ENCODE peak calls at places on chromosomes 12 and 14, in five cellular contexts. One of them, this sample, is unnamed.

GRCh38 chr12:89731614-89732013 is 23.0 kb upstream of the ATP2B1 start:
- DNase-seq in GM06990: no peak
- DNase-seq in GM23338: no peak
- DNase-seq in left ventricle myocardium inferior: no peak
- DNase-seq in breast epithelium: no peak
- DNase-seq in this sample: no peak

GRCh38 chr12:94140556-94140955 is 7.8 kb upstream of the PLXNC1 start:
- DNase-seq in GM23338: peak; percentile 79
- DNase-seq in GM06990: peak; percentile 40
- DNase-seq in left ventricle myocardium inferior: no peak
- DNase-seq in breast epithelium: no peak
- DNase-seq in this sample: peak; percentile 93

GRCh38 chr14:63269561-63270225 is 49.0 kb downstream of the GPHB5 start:
- DNase-seq in GM06990: no peak
- DNase-seq in GM23338: no peak
- DNase-seq in left ventricle myocardium inferior: no peak
- DNase-seq in breast epithelium: no peak
- DNase-seq in this sample: no peak

GRCh38 chr12:1797011-1797901 is 23.1 kb upstream of the LRTM2 start:
- DNase-seq in GM23338: peak; percentile 42
- DNase-seq in GM06990: peak; percentile 76
- DNase-seq in left ventricle myocardium inferior: peak; percentile 72
- DNase-seq in breast epithelium: no peak
- DNase-seq in this sample: peak; percentile 68

GRCh38 chr12:121318121-121318520 is 21.6 kb upstream of the CAMKK2 start:
- DNase-seq in left ventricle myocardium inferior: no peak
- DNase-seq in breast epithelium: no peak
- DNase-seq in GM23338: no peak
- DNase-seq in GM06990: no peak
- DNase-seq in this sample: peak; percentile 37

GRCh38 chr12:126668961-126669360 is 1598.0 kb upstream of the TMEM132C start:
- DNase-seq in breast epithelium: no peak
- DNase-seq in left ventricle myocardium inferior: no peak
- DNase-seq in GM23338: no peak
- DNase-seq in GM06990: no peak
- DNase-seq in this sample: no peak

GRCh38 chr12:12449533-12450025 is 92.7 kb downstream of the BORCS5 start:
- DNase-seq in breast epithelium: peak; percentile 89
- DNase-seq in left ventricle myocardium inferior: no peak
- DNase-seq in GM06990: no peak
- DNase-seq in GM23338: no peak
- DNase-seq in this sample: no peak

GRCh38 chr14:73879027-73879426 is 7.6 kb upstream of the ZNF410 start:
- DNase-seq in GM06990: no peak
- DNase-seq in GM23338: no peak
- DNase-seq in breast epithelium: no peak
- DNase-seq in left ventricle myocardium inferior: no peak
- DNase-seq in this sample: no peak

GRCh38 chr12:12899530-12900380 is 8.4 kb downstream of the GPRC5A start:
- DNase-seq in GM06990: peak; percentile 71
- DNase-seq in breast epithelium: no peak
- DNase-seq in GM23338: no peak
- DNase-seq in left ventricle myocardium inferior: no peak
- DNase-seq in this sample: no peak

GRCh38 chr14:104172880-104173279 is 34.5 kb downstream of the KIF26A start:
- DNase-seq in GM23338: no peak
- DNase-seq in breast epithelium: no peak
- DNase-seq in left ventricle myocardium inferior: no peak
- DNase-seq in GM06990: no peak
- DNase-seq in this sample: no peak

GRCh38 chr12:57547366-57548315 is 649 bp upstream of the DCTN2 start:
- DNase-seq in GM06990: no peak
- DNase-seq in left ventricle myocardium inferior: no peak
- DNase-seq in GM23338: no peak
- DNase-seq in breast epithelium: no peak
- DNase-seq in this sample: no peak

GRCh38 chr12:57550628-57551549 is 1.0 kb downstream of the KIF5A start:
- DNase-seq in left ventricle myocardium inferior: no peak
- DNase-seq in GM23338: no peak
- DNase-seq in breast epithelium: no peak
- DNase-seq in GM06990: no peak
- DNase-seq in this sample: no peak

GRCh38 chr12:57549909-57550627 is at the start of gene KIF5A:
- DNase-seq in GM23338: peak; percentile 90
- DNase-seq in GM06990: peak; percentile 61
- DNase-seq in breast epithelium: no peak
- DNase-seq in left ventricle myocardium inferior: no peak
- DNase-seq in this sample: peak; percentile 92

GRCh38 chr12:57548488-57548887 is 1.4 kb upstream of the KIF5A start:
- DNase-seq in GM23338: no peak
- DNase-seq in breast epithelium: no peak
- DNase-seq in GM06990: no peak
- DNase-seq in left ventricle myocardium inferior: no peak
- DNase-seq in this sample: no peak

DNA sequence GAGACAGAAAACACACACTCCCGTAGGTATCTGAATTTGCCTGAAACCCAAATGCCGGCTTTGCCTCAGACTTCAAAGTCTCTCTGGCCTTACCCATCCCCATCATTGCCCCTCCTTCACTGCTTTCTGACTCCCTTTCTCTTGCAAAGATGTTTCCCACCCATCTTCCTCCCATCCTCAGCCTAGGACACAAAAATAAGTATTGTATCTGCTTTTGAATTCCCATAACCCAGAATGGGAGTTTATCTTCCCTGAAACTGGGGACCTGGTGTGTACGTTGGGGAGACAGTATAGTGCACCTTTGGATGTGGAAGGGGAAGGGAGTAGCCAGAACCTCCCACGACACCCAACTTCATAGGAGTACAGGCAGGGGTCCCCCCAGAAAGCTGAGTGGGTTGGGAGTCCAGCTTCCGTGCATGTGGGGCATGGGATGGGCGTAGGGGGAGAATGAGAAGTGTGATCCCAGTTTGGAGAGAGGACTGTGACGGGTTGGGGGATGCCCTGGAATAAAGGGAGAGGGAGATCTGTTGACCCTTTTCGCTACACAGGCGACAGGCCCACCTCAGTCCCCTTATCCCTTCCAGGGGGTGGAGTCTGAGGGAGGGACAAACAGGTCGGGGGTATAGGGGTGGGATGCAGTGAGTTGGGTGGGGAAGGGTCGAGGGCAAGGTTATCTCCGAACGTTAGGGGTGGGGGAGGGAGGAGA is 488 bp upstream of the KIF5A start:
- DNase-seq in breast epithelium: no peak
- DNase-seq in GM06990: no peak
- DNase-seq in left ventricle myocardium inferior: no peak
- DNase-seq in GM23338: peak; percentile 42
- DNase-seq in this sample: peak; percentile 49
- TF ChIP-seq CTCF in breast epithelium: no peak
- TF ChIP-seq CTCF in GM06990: no peak
- TF ChIP-seq CTCF in left ventricle myocardium inferior: no peak
- TF ChIP-seq CTCF in GM23338: no peak
- TF ChIP-seq CTCF in this sample: no peak

GRCh38 chr14:60506985-60507829 is 1.7 kb upstream of the SIX6 start:
- DNase-seq in GM23338: peak; percentile 44
- DNase-seq in GM06990: no peak
- DNase-seq in left ventricle myocardium inferior: no peak
- DNase-seq in breast epithelium: no peak
- DNase-seq in this sample: peak; percentile 65
- H3K27me3 ChIP-seq in GM23338: peaks cover 100% of the 10 kb centered on the region
- H3K27me3 ChIP-seq in GM06990: peaks cover 5% of the 10 kb centered on the region
- H3K27me3 ChIP-seq in left ventricle myocardium inferior: peaks cover 100% of the 10 kb centered on the region
- H3K27me3 ChIP-seq in breast epithelium: peaks cover 3% of the 10 kb centered on the region
- H3K27me3 ChIP-seq in this sample: peaks cover 100% of the 10 kb centered on the region

GRCh38 chr12:6701078-6701768 is 608 bp upstream of the PIANP start:
- DNase-seq in left ventricle myocardium inferior: no peak
- DNase-seq in GM23338: peak; percentile 42
- DNase-seq in GM06990: no peak
- DNase-seq in breast epithelium: no peak
- DNase-seq in this sample: peak; percentile 77
- H3K4me3 ChIP-seq in left ventricle myocardium inferior: peak overlapping the region; percentile 65
- H3K4me3 ChIP-seq in GM23338: peak overlapping the region; percentile 90
- H3K4me3 ChIP-seq in GM06990: no peak overlapping the region
- H3K4me3 ChIP-seq in breast epithelium: peak overlapping the region; percentile 60
- H3K4me3 ChIP-seq in this sample: peak overlapping the region; percentile 78

GRCh38 chr12:132507656-132508055 is 17.7 kb downstream of the FBRSL1 start:
- DNase-seq in breast epithelium: no peak
- DNase-seq in left ventricle myocardium inferior: no peak
- DNase-seq in GM06990: no peak
- DNase-seq in GM23338: no peak
- DNase-seq in this sample: peak; percentile 82
- TF ChIP-seq CTCF in breast epithelium: no peak
- TF ChIP-seq CTCF in left ventricle myocardium inferior: no peak
- TF ChIP-seq CTCF in GM06990: peak; percentile 14
- TF ChIP-seq CTCF in GM23338: peak; percentile 36
- TF ChIP-seq CTCF in this sample: peak; percentile 51

DNA sequence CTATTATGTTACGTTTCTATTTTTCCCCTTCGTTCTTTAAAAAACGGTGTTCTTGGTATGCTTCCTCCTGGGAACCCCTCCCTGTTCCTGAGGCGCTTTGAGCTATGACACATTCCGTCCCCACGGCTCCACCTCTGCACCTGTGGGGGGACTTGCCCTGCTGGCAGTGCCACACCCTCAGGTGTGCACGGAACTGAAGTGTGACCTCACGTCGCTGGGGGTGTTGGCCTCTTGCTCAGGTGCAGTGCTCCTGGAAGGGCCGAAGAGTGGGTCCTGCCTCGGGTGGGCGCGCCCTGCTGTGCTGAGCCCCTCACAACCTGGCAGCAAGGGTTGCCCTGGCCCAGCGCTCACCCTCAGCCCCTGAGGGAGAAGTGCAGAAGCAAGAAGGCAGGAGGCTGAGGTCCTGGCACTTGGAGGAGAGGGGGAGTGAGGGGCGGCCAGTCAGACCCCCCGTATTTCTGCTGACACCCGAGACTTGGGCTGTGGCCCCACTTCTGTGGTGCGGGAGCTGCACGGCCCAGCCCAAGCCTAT is 4.9 kb downstream of the AMN start:
- DNase-seq in breast epithelium: no peak
- DNase-seq in GM23338: peak; percentile 47
- DNase-seq in left ventricle myocardium inferior: no peak
- DNase-seq in GM06990: peak; percentile 7
- DNase-seq in this sample: no peak
- H3K27me3 ChIP-seq in breast epithelium: peaks cover 22% of the 10 kb centered on the region
- H3K27me3 ChIP-seq in GM23338: peaks cover 90% of the 10 kb centered on the region
- H3K27me3 ChIP-seq in left ventricle myocardium inferior: peaks cover 83% of the 10 kb centered on the region
- H3K27me3 ChIP-seq in GM06990: peaks cover 1% of the 10 kb centered on the region
- H3K27me3 ChIP-seq in this sample: peaks cover 80% of the 10 kb centered on the region

DNA sequence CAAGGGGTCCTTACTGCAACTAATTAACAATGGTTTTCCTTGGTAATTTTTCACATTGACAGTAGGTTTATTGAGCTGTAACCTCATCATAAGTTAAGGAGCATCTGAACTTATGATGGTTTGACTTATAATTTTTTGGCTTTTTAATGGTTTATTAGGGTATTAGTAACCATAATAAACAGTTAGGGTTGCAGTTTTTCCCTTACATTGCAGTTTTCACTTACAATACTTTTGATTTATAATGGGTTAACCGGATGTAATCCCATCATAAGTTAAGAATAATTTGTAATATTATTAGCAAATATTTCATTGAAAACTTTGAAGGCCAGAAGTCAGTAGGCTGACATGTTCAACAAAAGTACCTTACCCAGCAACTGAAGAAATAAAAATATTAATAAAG is 811.6 kb downstream of the TRHDE start:
- DNase-seq in GM06990: no peak
- DNase-seq in breast epithelium: no peak
- DNase-seq in GM23338: no peak
- DNase-seq in left ventricle myocardium inferior: no peak
- DNase-seq in this sample: no peak
- H3K4me3 ChIP-seq in GM06990: no peak overlapping the region
- H3K4me3 ChIP-seq in breast epithelium: no peak overlapping the region
- H3K4me3 ChIP-seq in GM23338: no peak overlapping the region
- H3K4me3 ChIP-seq in left ventricle myocardium inferior: no peak overlapping the region
- H3K4me3 ChIP-seq in this sample: no peak overlapping the region

GRCh38 chr12:68480526-68480925 is 130.2 kb upstream of the RAP1B start:
- DNase-seq in left ventricle myocardium inferior: no peak
- DNase-seq in GM06990: no peak
- DNase-seq in breast epithelium: no peak
- DNase-seq in GM23338: no peak
- DNase-seq in this sample: no peak
- TF ChIP-seq CTCF in left ventricle myocardium inferior: no peak
- TF ChIP-seq CTCF in GM06990: no peak
- TF ChIP-seq CTCF in breast epithelium: no peak
- TF ChIP-seq CTCF in GM23338: no peak
- TF ChIP-seq CTCF in this sample: no peak

DNA sequence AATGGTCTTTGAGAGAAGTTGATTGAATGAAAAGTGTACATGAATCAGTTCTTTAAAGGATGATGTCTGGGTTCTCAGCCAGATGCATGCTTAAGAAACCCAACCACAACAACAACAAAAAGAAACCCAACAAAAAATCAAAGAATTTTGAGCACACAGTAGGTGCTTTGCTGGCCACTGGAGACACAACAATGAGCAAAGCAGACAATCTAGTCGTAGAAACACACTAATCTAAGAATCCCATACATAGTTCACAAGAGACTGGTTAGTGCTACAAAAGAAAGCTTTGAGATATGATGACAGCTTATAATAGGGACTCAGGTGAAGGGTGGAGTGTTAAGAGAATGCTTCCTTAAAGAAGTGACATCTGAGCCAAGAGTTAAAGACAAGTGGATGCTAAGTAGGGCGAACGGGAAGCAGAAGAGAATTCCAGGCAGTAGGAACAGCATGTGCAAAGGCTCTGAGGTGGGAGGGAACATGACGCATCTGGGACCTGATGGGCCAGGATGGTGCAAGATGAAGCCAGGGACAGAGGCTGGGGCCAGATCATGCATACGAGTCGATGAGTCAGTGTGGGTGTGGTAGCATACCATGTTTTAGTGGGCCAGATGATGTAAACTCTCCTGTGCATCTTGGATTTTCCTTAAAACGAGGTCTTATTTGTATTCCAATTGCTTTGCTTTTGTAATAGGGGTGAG is 4.6 kb upstream of the HIP1R start:
- DNase-seq in breast epithelium: no peak
- DNase-seq in left ventricle myocardium inferior: no peak
- DNase-seq in GM23338: no peak
- DNase-seq in GM06990: no peak
- DNase-seq in this sample: no peak
- H3K27me3 ChIP-seq in breast epithelium: no peaks in the 10 kb centered on the region
- H3K27me3 ChIP-seq in left ventricle myocardium inferior: no peaks in the 10 kb centered on the region
- H3K27me3 ChIP-seq in GM23338: peaks cover 21% of the 10 kb centered on the region
- H3K27me3 ChIP-seq in GM06990: no peaks in the 10 kb centered on the region
- H3K27me3 ChIP-seq in this sample: no peaks in the 10 kb centered on the region

GRCh38 chr12:48903363-48903981 is 21.8 kb downstream of the FKBP11 start:
- DNase-seq in left ventricle myocardium inferior: no peak
- DNase-seq in GM23338: no peak
- DNase-seq in breast epithelium: no peak
- DNase-seq in GM06990: no peak
- DNase-seq in this sample: no peak
- H3K4me3 ChIP-seq in left ventricle myocardium inferior: peak overlapping the region; percentile 61
- H3K4me3 ChIP-seq in GM23338: no peak overlapping the region
- H3K4me3 ChIP-seq in breast epithelium: peak overlapping the region; percentile 50
- H3K4me3 ChIP-seq in GM06990: peak overlapping the region; percentile 4
- H3K4me3 ChIP-seq in this sample: no peak overlapping the region